ENCODE peak calls at places on chromosome 16, in five cellular contexts. O is psoas muscle; K is stimulated activated CD4-positive, alpha-beta T cell treated with anti-CD3 and anti-CD28 coated beads, Interleukin-15, amount 100 ng/mL, for 24 hours; Z is skeletal muscle cell; F is heart right ventricle. L is an unnamed sample.

GRCh38 chr16:54093281-54093680 is 193.3 kb downstream of the IRX3 start:
- DNase-seq in F (no peak), Z (no peak), O (no peak), K (no peak), L (no peak)

GRCh38 chr16:79093554-79093967 is 507.0 kb downstream of the MAF start:
- DNase-seq in K (peak), F (no peak), O (no peak), Z (no peak), L (no peak)

GRCh38 chr16:695355-696089 is 5.3 kb upstream of the WDR24 start:
- DNase-seq in K (peak), F (no peak), Z (no peak), O (no peak), L (peak)

GRCh38 chr16:85428168-85428898 is 184.8 kb upstream of the GSE1 start:
- DNase-seq in F (peak), O (peak), Z (no peak), K (peak), L (peak)

GRCh38 chr16:48918520-48919258 is 308.7 kb upstream of the N4BP1 start:
- DNase-seq in Z (no peak), F (no peak), K (no peak), O (no peak), L (no peak)

GRCh38 chr16:70805787-70806186 is 4.8 kb upstream of the VAC14 start:
- DNase-seq in O (no peak), F (no peak), Z (peak), K (no peak), L (no peak)

GRCh38 chr16:75024182-75024581 is 25.4 kb downstream of the ZNRF1 start:
- DNase-seq in O (no peak), K (no peak), Z (no peak), F (no peak), L (no peak)

GRCh38 chr16:52851211-52851740 is 201.4 kb downstream of the CHD9NB start:
- DNase-seq in K (no peak), O (no peak), Z (no peak), F (no peak), L (no peak)

GRCh38 chr16:6602401-6602800 is 730.2 kb upstream of the RBFOX1 start:
- DNase-seq in F (no peak), Z (no peak), K (no peak), O (no peak), L (no peak)

GRCh38 chr16:67207116-67207856 is 8.4 kb downstream of the ELMO3 start:
- DNase-seq in O (no peak), K (no peak), F (no peak), Z (no peak), L (no peak)

GRCh38 chr16:75206749-75207451 is at the start of gene CTRB2:
- DNase-seq in Z (no peak), O (no peak), F (no peak), K (no peak), L (no peak)

GRCh38 chr16:57194512-57194911 is 8.4 kb downstream of the RSPRY1 start:
- DNase-seq in O (no peak), F (no peak), K (no peak), Z (peak), L (peak)

GRCh38 chr16:27899736-27900135 is 163.8 kb downstream of the GSG1L start:
- DNase-seq in F (no peak), O (no peak), K (no peak), Z (no peak), L (no peak)

GRCh38 chr16:29022196-29022595 is 37.3 kb downstream of the LAT start:
- DNase-seq in K (no peak), Z (no peak), F (no peak), O (no peak), L (no peak)

GRCh38 chr16:8867483-8868271 is 1.1 kb downstream of the CARHSP1 start:
- DNase-seq in K (peak), F (peak), Z (no peak), O (peak), L (no peak)